ENCODE peak calls at places on chromosomes 7 and 10, in seven cellular contexts. N is aorta, B is lower lobe of right lung, S is right cardiac atrium, J is pancreas, V is body of pancreas, D is RWPE2. A is an unnamed sample.

GRCh38 chr10:73771722-73772279 is 10.0 kb upstream of the CHCHD1 start:
- ATAC-seq in S (peak; percentile 22), N (peak; percentile 21), D (peak; percentile 2), B (peak; percentile 11), J (peak; percentile 83), V (no peak), A (peak; percentile 4)

GRCh38 chr10:69409968-69410367 is 6.8 kb downstream of the TACR2 start:
- ATAC-seq in N (no peak), D (no peak), S (no peak), V (no peak), J (no peak), B (no peak), A (no peak)

GRCh38 chr7:79292834-79293233 is 160.6 kb downstream of the MAGI2 start:
- ATAC-seq in N (no peak), J (no peak), D (no peak), B (no peak), V (no peak), S (no peak), A (no peak)

GRCh38 chr7:25795824-25796235 is 356.2 kb upstream of the NFE2L3 start:
- ATAC-seq in D (no peak), J (peak; percentile 22), V (no peak), N (peak; percentile 66), B (peak; percentile 74), S (peak; percentile 36), A (peak; percentile 91)

GRCh38 chr10:12730809-12731519 is 270.5 kb downstream of the CCDC3 start:
- ATAC-seq in B (no peak), J (peak; percentile 55), D (no peak), N (peak; percentile 66), V (no peak), S (peak; percentile 64), A (peak; percentile 81)

GRCh38 chr10:76558586-76558985 is 1079.0 kb downstream of the KCNMA1 start:
- ATAC-seq in B (peak; percentile 82), V (peak; percentile 87), J (peak; percentile 97), N (no peak), D (peak; percentile 23), S (peak; percentile 37), A (peak; percentile 57)

GRCh38 chr7:127353897-127354296 is 38.6 kb downstream of the ZNF800 start:
- ATAC-seq in N (no peak), B (no peak), J (no peak), D (no peak), S (no peak), V (no peak), A (no peak)

GRCh38 chr10:114328278-114328812 is 76.0 kb downstream of the AFAP1L2 start:
- ATAC-seq in B (no peak), V (no peak), J (no peak), S (no peak), N (no peak), D (no peak), A (no peak)

GRCh38 chr10:77431980-77432379 is 205.6 kb downstream of the KCNMA1 start:
- ATAC-seq in B (no peak), V (no peak), N (no peak), D (no peak), S (no peak), J (no peak), A (no peak)

GRCh38 chr7:30068117-30068516 is 39.9 kb downstream of the PLEKHA8 start:
- ATAC-seq in S (peak; percentile 74), B (peak; percentile 62), J (peak; percentile 79), N (peak; percentile 83), V (peak; percentile 80), D (peak; percentile 94), A (peak; percentile 92)

GRCh38 chr7:29977926-29978652 is 11.5 kb downstream of the SCRN1 start:
- ATAC-seq in B (no peak), S (no peak), J (peak; percentile 84), D (no peak), V (peak; percentile 75), N (no peak), A (no peak)

GRCh38 chr10:97904026-97904410 is 54.4 kb downstream of the GOLGA7B start:
- ATAC-seq in D (no peak), V (no peak), S (peak; percentile 28), J (no peak), N (no peak), B (peak; percentile 44), A (no peak)

GRCh38 chr10:128572696-128573095 is 446.5 kb upstream of the MKI67 start:
- ATAC-seq in D (no peak), J (no peak), S (no peak), V (no peak), N (no peak), B (no peak), A (no peak)

GRCh38 chr7:48875300-48875916 is 48.9 kb upstream of the CDC14C start:
- ATAC-seq in S (peak; percentile 56), B (peak; percentile 84), N (no peak), V (no peak), D (peak; percentile 90), J (peak; percentile 65), A (no peak)

GRCh38 chr10:119776536-119776935 is 50.7 kb downstream of the INPP5F start:
- ATAC-seq in N (no peak), S (no peak), V (no peak), B (no peak), J (no peak), D (no peak), A (no peak)

GRCh38 chr10:26334932-26335573 is 103.1 kb upstream of the APBB1IP start:
- ATAC-seq in N (peak; percentile 81), V (peak; percentile 74), S (peak; percentile 75), D (peak; percentile 68), B (peak; percentile 92), J (peak; percentile 93), A (peak; percentile 48)

GRCh38 chr10:97916586-97916985 is 66.9 kb downstream of the GOLGA7B start:
- ATAC-seq in S (peak; percentile 49), D (no peak), B (peak; percentile 16), V (peak; percentile 48), J (peak; percentile 60), N (peak; percentile 30), A (peak; percentile 30)

GRCh38 chr7:44104880-44105771 is 981 bp downstream of the AEBP1 start:
- ATAC-seq in B (peak; percentile 15), V (no peak), N (peak; percentile 46), D (peak; percentile 35), J (peak; percentile 13), S (peak; percentile 22), A (peak; percentile 64)

GRCh38 chr7:116678812-116679211 is 6.8 kb downstream of the MET start:
- ATAC-seq in D (no peak), B (no peak), V (no peak), S (no peak), J (peak; percentile 35), N (no peak), A (no peak)

DNA sequence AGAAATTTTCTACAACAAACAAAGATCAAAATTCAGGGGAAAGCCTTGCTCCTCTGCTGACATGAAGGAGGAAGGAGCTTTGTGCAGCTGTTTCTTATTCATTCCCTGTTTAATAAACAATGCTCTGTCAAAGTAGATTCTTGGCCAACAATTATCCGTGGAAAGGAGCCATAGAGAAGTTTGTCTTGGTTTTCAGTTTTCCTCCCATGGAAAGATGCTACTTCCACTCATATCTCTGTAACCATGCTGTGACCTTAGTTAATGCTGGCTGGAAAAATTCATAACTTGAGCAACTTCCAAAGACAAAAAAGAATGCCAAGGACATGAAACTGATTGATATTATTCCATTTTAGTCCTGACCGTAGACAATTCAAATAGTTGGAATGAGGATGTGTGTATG is 8.1 kb downstream of the DDC start:
- ATAC-seq in B (no peak), D (no peak), V (no peak), J (no peak), S (no peak), N (no peak), A (peak; percentile 73)
- H3K27me3 ChIP-seq in B (peaks cover 16% of the 10 kb centered on the region), D (no peaks in the 10 kb centered on the region), V (no peaks in the 10 kb centered on the region), J (no peaks in the 10 kb centered on the region), S (no peaks in the 10 kb centered on the region), N (no peaks in the 10 kb centered on the region), A (peaks cover 56% of the 10 kb centered on the region)

GRCh38 chr10:52312999-52313349 is 1.1 kb upstream of the DKK1 start:
- ATAC-seq in J (peak; percentile 8), B (no peak), D (no peak), N (no peak), S (no peak), V (no peak), A (no peak)
- H3K4me3 ChIP-seq in J (no peak overlapping the region), B (peak overlapping the region; percentile 61), D (no peak overlapping the region), N (no peak overlapping the region), S (peak overlapping the region; percentile 57), V (no peak overlapping the region), A (peak overlapping the region; percentile 51)

GRCh38 chr10:90917968-90918318 is 2.9 kb downstream of the ANKRD1 start:
- ATAC-seq in S (no peak), V (no peak), D (no peak), B (no peak), J (no peak), N (no peak), A (no peak)
- H3K27me3 ChIP-seq in S (no peaks in the 10 kb centered on the region), V (no peaks in the 10 kb centered on the region), D (no peaks in the 10 kb centered on the region), B (peaks cover 5% of the 10 kb centered on the region), J (no peaks in the 10 kb centered on the region), N (no peaks in the 10 kb centered on the region), A (peaks cover 44% of the 10 kb centered on the region)

GRCh38 chr7:2554654-2555053 is 670 bp downstream of the BRAT1 start:
- ATAC-seq in B (no peak), S (no peak), D (peak; percentile 2), N (no peak), V (no peak), J (no peak), A (no peak)
- H3K4me3 ChIP-seq in B (peak overlapping the region; percentile 98), S (peak overlapping the region; percentile 65), D (peak overlapping the region; percentile 81), N (peak overlapping the region; percentile 97), V (peak overlapping the region; percentile 89), J (peak overlapping the region; percentile 74), A (peak overlapping the region; percentile 98)

GRCh38 chr10:117130862-117131389 is 7.1 kb downstream of the VAX1 start:
- ATAC-seq in V (no peak), B (no peak), N (no peak), J (no peak), D (no peak), S (no peak), A (no peak)
- H3K27me3 ChIP-seq in V (no peaks in the 10 kb centered on the region), B (peaks cover 88% of the 10 kb centered on the region), N (no peaks in the 10 kb centered on the region), J (peaks cover 11% of the 10 kb centered on the region), D (peaks cover 90% of the 10 kb centered on the region), S (no peaks in the 10 kb centered on the region), A (peaks cover 94% of the 10 kb centered on the region)